ENCODE peak calls at places on chromosomes 11 and 22, in seven cellular contexts. One of them, this sample, is unnamed.

GRCh38 chr11:76805206-76805913 is 22.2 kb downstream of the TSKU start:
- DNase-seq in fibroblast of mammary gland: peak; percentile 49
- DNase-seq in AG10803: peak; percentile 18
- DNase-seq in spleen: peak; percentile 43
- DNase-seq in glutamatergic neuron: no peak
- DNase-seq in pancreas: no peak
- DNase-seq in HFF-Myc: no peak
- DNase-seq in this sample: no peak

GRCh38 chr22:22702159-22702873 is 57.9 kb downstream of the GGTLC2 start:
- DNase-seq in fibroblast of mammary gland: peak; percentile 65
- DNase-seq in AG10803: no peak
- DNase-seq in pancreas: no peak
- DNase-seq in spleen: no peak
- DNase-seq in glutamatergic neuron: no peak
- DNase-seq in HFF-Myc: no peak
- DNase-seq in this sample: no peak

GRCh38 chr11:70359806-70360205 is 38.5 kb upstream of the CTTN start:
- DNase-seq in HFF-Myc: no peak
- DNase-seq in spleen: no peak
- DNase-seq in AG10803: no peak
- DNase-seq in glutamatergic neuron: no peak
- DNase-seq in fibroblast of mammary gland: no peak
- DNase-seq in pancreas: no peak
- DNase-seq in this sample: no peak

GRCh38 chr11:27700351-27701261 is at the start of gene BDNF:
- DNase-seq in fibroblast of mammary gland: peak; percentile 12
- DNase-seq in AG10803: peak; percentile 68
- DNase-seq in glutamatergic neuron: peak; percentile 43
- DNase-seq in HFF-Myc: no peak
- DNase-seq in pancreas: no peak
- DNase-seq in spleen: no peak
- DNase-seq in this sample: no peak

GRCh38 chr11:1034001-1034400 is 2.5 kb downstream of the MUC6 start:
- DNase-seq in glutamatergic neuron: no peak
- DNase-seq in AG10803: peak; percentile 21
- DNase-seq in pancreas: peak; percentile 75
- DNase-seq in spleen: no peak
- DNase-seq in HFF-Myc: no peak
- DNase-seq in fibroblast of mammary gland: no peak
- DNase-seq in this sample: no peak

GRCh38 chr11:63144121-63144520 is at the start of gene SLC22A24:
- DNase-seq in fibroblast of mammary gland: no peak
- DNase-seq in HFF-Myc: no peak
- DNase-seq in pancreas: no peak
- DNase-seq in AG10803: no peak
- DNase-seq in glutamatergic neuron: no peak
- DNase-seq in spleen: no peak
- DNase-seq in this sample: no peak

GRCh38 chr22:26065847-26066246 is 103.4 kb upstream of the SEZ6L start:
- DNase-seq in spleen: no peak
- DNase-seq in HFF-Myc: no peak
- DNase-seq in pancreas: no peak
- DNase-seq in fibroblast of mammary gland: no peak
- DNase-seq in glutamatergic neuron: no peak
- DNase-seq in AG10803: no peak
- DNase-seq in this sample: no peak

GRCh38 chr22:23060612-23061400 is 9.5 kb upstream of the GNAZ start:
- DNase-seq in glutamatergic neuron: no peak
- DNase-seq in pancreas: no peak
- DNase-seq in HFF-Myc: no peak
- DNase-seq in fibroblast of mammary gland: no peak
- DNase-seq in spleen: peak; percentile 59
- DNase-seq in AG10803: no peak
- DNase-seq in this sample: no peak

GRCh38 chr11:127369301-127369968 is 368.9 kb upstream of the KIRREL3 start:
- DNase-seq in fibroblast of mammary gland: no peak
- DNase-seq in pancreas: no peak
- DNase-seq in HFF-Myc: no peak
- DNase-seq in glutamatergic neuron: no peak
- DNase-seq in spleen: no peak
- DNase-seq in AG10803: no peak
- DNase-seq in this sample: no peak

GRCh38 chr11:82403640-82404305 is 329.9 kb downstream of the FAM181B start:
- DNase-seq in AG10803: no peak
- DNase-seq in pancreas: no peak
- DNase-seq in HFF-Myc: no peak
- DNase-seq in glutamatergic neuron: no peak
- DNase-seq in spleen: no peak
- DNase-seq in fibroblast of mammary gland: no peak
- DNase-seq in this sample: no peak

GRCh38 chr11:48047616-48048015 is 67.3 kb downstream of the PTPRJ start:
- DNase-seq in fibroblast of mammary gland: no peak
- DNase-seq in AG10803: peak; percentile 65
- DNase-seq in HFF-Myc: no peak
- DNase-seq in glutamatergic neuron: no peak
- DNase-seq in pancreas: no peak
- DNase-seq in spleen: peak; percentile 73
- DNase-seq in this sample: no peak

GRCh38 chr11:79092791-79093313 is 348.0 kb downstream of the TENM4 start:
- DNase-seq in HFF-Myc: peak; percentile 98
- DNase-seq in spleen: no peak
- DNase-seq in pancreas: peak; percentile 37
- DNase-seq in fibroblast of mammary gland: peak; percentile 100
- DNase-seq in glutamatergic neuron: no peak
- DNase-seq in AG10803: peak; percentile 100
- DNase-seq in this sample: no peak

GRCh38 chr22:30196141-30196866 is 50.3 kb downstream of the LIF start:
- DNase-seq in pancreas: peak; percentile 65
- DNase-seq in glutamatergic neuron: no peak
- DNase-seq in AG10803: peak; percentile 99
- DNase-seq in fibroblast of mammary gland: peak; percentile 100
- DNase-seq in spleen: peak; percentile 91
- DNase-seq in HFF-Myc: peak; percentile 98
- DNase-seq in this sample: peak; percentile 43

GRCh38 chr11:128854801-128855200 is 12.3 kb downstream of the KCNJ1 start:
- DNase-seq in pancreas: no peak
- DNase-seq in glutamatergic neuron: no peak
- DNase-seq in fibroblast of mammary gland: no peak
- DNase-seq in AG10803: no peak
- DNase-seq in HFF-Myc: no peak
- DNase-seq in spleen: no peak
- DNase-seq in this sample: no peak

GRCh38 chr11:2272241-2272945 is 2.0 kb upstream of the ASCL2 start:
- DNase-seq in HFF-Myc: no peak
- DNase-seq in spleen: no peak
- DNase-seq in fibroblast of mammary gland: no peak
- DNase-seq in pancreas: no peak
- DNase-seq in glutamatergic neuron: no peak
- DNase-seq in AG10803: no peak
- DNase-seq in this sample: peak; percentile 14

GRCh38 chr22:23204541-23205157 is 24.3 kb downstream of the BCR start:
- DNase-seq in spleen: peak; percentile 60
- DNase-seq in pancreas: peak; percentile 58
- DNase-seq in glutamatergic neuron: no peak
- DNase-seq in fibroblast of mammary gland: peak; percentile 18
- DNase-seq in AG10803: peak; percentile 27
- DNase-seq in HFF-Myc: no peak
- DNase-seq in this sample: no peak

GRCh38 chr11:69259072-69259471 is 34.9 kb upstream of the MYEOV start:
- DNase-seq in glutamatergic neuron: no peak
- DNase-seq in HFF-Myc: no peak
- DNase-seq in spleen: no peak
- DNase-seq in AG10803: no peak
- DNase-seq in fibroblast of mammary gland: no peak
- DNase-seq in pancreas: no peak
- DNase-seq in this sample: no peak

GRCh38 chr11:118921929-118922744 is 3.6 kb downstream of the BCL9L start:
- DNase-seq in fibroblast of mammary gland: peak; percentile 74
- DNase-seq in HFF-Myc: no peak
- DNase-seq in spleen: peak; percentile 83
- DNase-seq in pancreas: peak; percentile 93
- DNase-seq in AG10803: peak; percentile 91
- DNase-seq in glutamatergic neuron: no peak
- DNase-seq in this sample: no peak

GRCh38 chr11:121762820-121763219 is 310.1 kb upstream of the SORL1-AS1 start:
- DNase-seq in spleen: no peak
- DNase-seq in AG10803: peak; percentile 39
- DNase-seq in fibroblast of mammary gland: peak; percentile 51
- DNase-seq in glutamatergic neuron: peak; percentile 28
- DNase-seq in HFF-Myc: no peak
- DNase-seq in pancreas: no peak
- DNase-seq in this sample: no peak

DNA sequence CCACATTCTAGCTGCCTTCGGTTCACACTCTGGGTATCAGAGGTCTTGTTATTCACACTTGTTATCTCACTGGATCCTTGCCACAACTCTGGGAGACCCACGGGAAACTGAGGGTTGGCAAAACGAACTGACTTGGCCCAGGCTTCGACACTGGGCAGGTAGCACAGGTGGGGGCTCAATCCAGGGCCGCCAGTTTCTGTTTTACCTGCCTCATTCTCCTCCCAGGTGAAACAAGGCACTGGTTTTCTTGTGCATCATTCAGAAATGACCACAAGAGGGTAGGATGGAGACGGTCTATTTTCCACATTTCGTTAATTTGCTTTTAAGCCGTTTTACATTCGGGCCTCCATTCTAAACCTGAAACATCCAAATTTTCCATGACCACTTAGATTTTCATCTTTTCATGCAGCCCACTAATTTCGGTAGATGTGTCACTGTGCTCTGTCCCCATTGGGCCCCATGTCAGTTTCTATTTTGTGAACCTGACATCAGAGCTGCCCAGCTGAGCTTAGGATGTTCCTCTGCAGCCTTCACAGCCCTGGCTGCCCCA is 108.1 kb downstream of the KIAA1671 start:
- DNase-seq in spleen: no peak
- DNase-seq in AG10803: no peak
- DNase-seq in glutamatergic neuron: no peak
- DNase-seq in fibroblast of mammary gland: no peak
- DNase-seq in HFF-Myc: no peak
- DNase-seq in pancreas: no peak
- DNase-seq in this sample: no peak
- TF ChIP-seq CTCF in spleen: peak; percentile 33
- TF ChIP-seq CTCF in AG10803: no peak
- TF ChIP-seq CTCF in glutamatergic neuron: no peak
- TF ChIP-seq CTCF in fibroblast of mammary gland: no peak
- TF ChIP-seq CTCF in HFF-Myc: no peak
- TF ChIP-seq CTCF in pancreas: no peak
- TF ChIP-seq CTCF in this sample: no peak

DNA sequence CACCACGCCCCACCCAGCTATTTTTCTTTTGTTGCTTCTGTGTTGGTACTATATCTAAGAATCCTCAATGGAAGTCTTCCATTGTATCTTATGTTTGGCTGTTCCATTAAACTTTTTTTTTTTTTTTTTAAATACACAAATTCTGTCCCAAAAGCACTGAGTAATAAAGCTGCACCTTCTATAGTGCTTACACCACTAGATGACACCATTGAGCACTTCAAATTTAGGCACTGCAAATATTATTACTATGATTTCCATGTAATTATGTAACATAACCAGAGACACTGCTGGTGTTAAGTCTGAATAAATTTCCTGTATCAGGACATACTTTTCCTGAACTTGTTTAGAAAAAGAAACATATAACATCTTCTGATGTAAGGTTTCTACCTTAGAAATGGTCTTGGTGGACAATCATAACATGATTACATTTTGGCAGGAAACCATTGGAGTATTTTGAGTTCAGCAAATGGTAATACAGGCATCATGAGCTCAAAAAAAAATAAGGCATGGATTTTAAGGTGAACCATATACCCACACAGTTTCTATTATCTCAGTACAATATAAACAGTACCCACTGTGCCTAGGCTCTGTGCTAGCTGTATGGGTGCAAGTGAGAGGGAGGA is 110.5 kb downstream of the ATG16L2 start:
- DNase-seq in HFF-Myc: no peak
- DNase-seq in pancreas: no peak
- DNase-seq in glutamatergic neuron: no peak
- DNase-seq in fibroblast of mammary gland: peak; percentile 62
- DNase-seq in AG10803: peak; percentile 64
- DNase-seq in spleen: no peak
- DNase-seq in this sample: no peak
- TF ChIP-seq CTCF in HFF-Myc: peak; percentile 50
- TF ChIP-seq CTCF in pancreas: peak; percentile 22
- TF ChIP-seq CTCF in glutamatergic neuron: no peak
- TF ChIP-seq CTCF in fibroblast of mammary gland: peak; percentile 68
- TF ChIP-seq CTCF in AG10803: peak; percentile 76
- TF ChIP-seq CTCF in spleen: peak; percentile 62
- TF ChIP-seq CTCF in this sample: no peak

GRCh38 chr11:64848214-64848778 is 3.8 kb upstream of the CDC42BPG start:
- DNase-seq in fibroblast of mammary gland: no peak
- DNase-seq in AG10803: no peak
- DNase-seq in glutamatergic neuron: no peak
- DNase-seq in spleen: no peak
- DNase-seq in pancreas: no peak
- DNase-seq in HFF-Myc: no peak
- DNase-seq in this sample: no peak

GRCh38 chr11:64846998-64847666 is 2.7 kb upstream of the CDC42BPG start:
- DNase-seq in fibroblast of mammary gland: peak; percentile 84
- DNase-seq in spleen: peak; percentile 99
- DNase-seq in glutamatergic neuron: peak; percentile 97
- DNase-seq in pancreas: peak; percentile 92
- DNase-seq in HFF-Myc: peak; percentile 65
- DNase-seq in AG10803: peak; percentile 82
- DNase-seq in this sample: peak; percentile 85

GRCh38 chr11:64850979-64851567 is 6.6 kb upstream of the CDC42BPG start:
- DNase-seq in pancreas: no peak
- DNase-seq in HFF-Myc: no peak
- DNase-seq in glutamatergic neuron: no peak
- DNase-seq in fibroblast of mammary gland: no peak
- DNase-seq in AG10803: no peak
- DNase-seq in spleen: peak; percentile 94
- DNase-seq in this sample: no peak

GRCh38 chr11:64849600-64850356 is 5.3 kb upstream of the CDC42BPG start:
- DNase-seq in AG10803: peak; percentile 60
- DNase-seq in fibroblast of mammary gland: peak; percentile 50
- DNase-seq in glutamatergic neuron: no peak
- DNase-seq in pancreas: no peak
- DNase-seq in spleen: no peak
- DNase-seq in HFF-Myc: no peak
- DNase-seq in this sample: no peak

GRCh38 chr11:64848779-64849599 is 4.5 kb upstream of the CDC42BPG start:
- DNase-seq in fibroblast of mammary gland: no peak
- DNase-seq in spleen: peak; percentile 92
- DNase-seq in HFF-Myc: no peak
- DNase-seq in glutamatergic neuron: no peak
- DNase-seq in pancreas: peak; percentile 87
- DNase-seq in AG10803: no peak
- DNase-seq in this sample: no peak
- TF ChIP-seq CTCF in fibroblast of mammary gland: no peak
- TF ChIP-seq CTCF in spleen: peak; percentile 28
- TF ChIP-seq CTCF in HFF-Myc: no peak
- TF ChIP-seq CTCF in glutamatergic neuron: no peak
- TF ChIP-seq CTCF in pancreas: no peak
- TF ChIP-seq CTCF in AG10803: no peak
- TF ChIP-seq CTCF in this sample: no peak

DNA sequence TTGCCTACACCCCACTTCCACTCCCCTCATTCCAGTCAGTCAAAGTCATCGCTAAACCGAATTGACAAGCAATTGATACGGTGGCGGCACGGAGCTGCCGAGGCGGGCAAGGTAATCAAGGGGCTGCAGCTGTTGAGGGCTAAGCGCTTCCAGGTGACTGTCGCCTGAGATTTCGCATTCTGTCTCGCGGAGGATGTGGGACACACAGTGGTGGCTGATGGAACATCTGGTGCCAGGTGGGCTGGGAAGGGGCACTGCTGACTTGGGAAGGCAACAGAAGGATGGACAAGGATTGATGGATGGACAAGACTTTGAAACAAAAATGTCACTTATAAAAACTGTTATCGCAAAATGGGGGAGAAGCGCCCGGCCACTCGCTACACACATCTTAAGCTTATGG is 109.6 kb downstream of the RCN1 start:
- DNase-seq in HFF-Myc: no peak
- DNase-seq in glutamatergic neuron: no peak
- DNase-seq in fibroblast of mammary gland: no peak
- DNase-seq in AG10803: no peak
- DNase-seq in pancreas: no peak
- DNase-seq in spleen: no peak
- DNase-seq in this sample: no peak
- TF ChIP-seq CTCF in HFF-Myc: no peak
- TF ChIP-seq CTCF in glutamatergic neuron: no peak
- TF ChIP-seq CTCF in fibroblast of mammary gland: no peak
- TF ChIP-seq CTCF in AG10803: no peak
- TF ChIP-seq CTCF in pancreas: no peak
- TF ChIP-seq CTCF in spleen: no peak
- TF ChIP-seq CTCF in this sample: no peak